ENCODE peak calls at places on chromosome 13, in five cellular contexts. Y is ovary, S is A549, F is mammary epithelial cell, N is HCT116. O is an unnamed sample.

GRCh38 chr13:27370305-27370853 is 54.0 kb upstream of the GTF3A start:
- DNase-seq in Y (no peak), S (no peak), F (no peak), N (no peak), O (no peak)

GRCh38 chr13:51266642-51267041 is 44.4 kb downstream of the FAM124A start:
- DNase-seq in Y (no peak), S (no peak), F (no peak), N (no peak), O (no peak)

GRCh38 chr13:99357149-99357596 is 50.0 kb upstream of the GPR183 start:
- DNase-seq in Y (no peak), S (no peak), F (no peak), N (no peak), O (no peak)

GRCh38 chr13:89951341-89951740 is 1396.1 kb upstream of the MIR17HG start:
- DNase-seq in Y (no peak), S (no peak), F (no peak), N (no peak), O (no peak)

GRCh38 chr13:60765700-60766411 is 368.8 kb downstream of the TDRD3 start:
- DNase-seq in Y (no peak), S (no peak), F (no peak), N (no peak), O (no peak)

GRCh38 chr13:61414136-61414535 is 1.5 kb downstream of the PCDH20 start:
- DNase-seq in Y (no peak), S (no peak), F (no peak), N (no peak), O (no peak)

GRCh38 chr13:73059460-73060250 is 850 bp downstream of the KLF5 start:
- DNase-seq in Y (peak; percentile 58), S (no peak), F (peak; percentile 55), N (no peak), O (no peak)

GRCh38 chr13:111460548-111461444 is 140.4 kb downstream of the TEX29 start:
- DNase-seq in Y (peak; percentile 25), S (peak; percentile 6), F (peak; percentile 19), N (peak; percentile 32), O (peak; percentile 15)

GRCh38 chr13:76937416-76937815 is 10.9 kb upstream of the ACOD1 start:
- DNase-seq in Y (no peak), S (peak; percentile 3), F (peak; percentile 93), N (peak; percentile 3), O (peak; percentile 94)

GRCh38 chr13:55538424-55538823 is 1602.3 kb upstream of the PRR20A start:
- DNase-seq in Y (no peak), S (no peak), F (no peak), N (no peak), O (no peak)

GRCh38 chr13:61664821-61665705 is 249.4 kb upstream of the PCDH20 start:
- DNase-seq in Y (no peak), S (no peak), F (no peak), N (peak; percentile 10), O (no peak)

GRCh38 chr13:102642475-102642874 is 45.7 kb downstream of the TPP2 start:
- DNase-seq in Y (no peak), S (no peak), F (no peak), N (no peak), O (no peak)

GRCh38 chr13:27276188-27276587 is 5.6 kb downstream of the RASL11A start:
- DNase-seq in Y (no peak), S (no peak), F (no peak), N (no peak), O (no peak)

GRCh38 chr13:110882228-110882627 is 32.6 kb downstream of the ANKRD10 start:
- DNase-seq in Y (no peak), S (no peak), F (no peak), N (no peak), O (no peak)

GRCh38 chr13:91714726-91715334 is 316.4 kb downstream of the GPC5 start:
- DNase-seq in Y (no peak), S (no peak), F (no peak), N (no peak), O (no peak)

GRCh38 chr13:43057653-43058317 is 34.4 kb downstream of the DNAJC15 start:
- DNase-seq in Y (no peak), S (no peak), F (no peak), N (peak; percentile 68), O (peak; percentile 9)

GRCh38 chr13:100139822-100140221 is 50.9 kb downstream of the PCCA start:
- DNase-seq in Y (no peak), S (no peak), F (peak; percentile 4), N (no peak), O (peak; percentile 11)

GRCh38 chr13:52162279-52163101 is 3.1 kb upstream of the NEK3 start:
- DNase-seq in Y (no peak), S (no peak), F (peak; percentile 49), N (peak; percentile 35), O (no peak)

GRCh38 chr13:51230473-51231105 is 8.4 kb downstream of the FAM124A start:
- DNase-seq in Y (peak; percentile 51), S (no peak), F (no peak), N (no peak), O (no peak)

GRCh38 chr13:69903081-69903480 is 204.5 kb upstream of the ATXN8OS start:
- DNase-seq in Y (no peak), S (no peak), F (no peak), N (no peak), O (no peak)

GRCh38 chr13:46530084-46530935 is 22.7 kb upstream of the LRCH1 start:
- DNase-seq in Y (no peak), S (no peak), F (peak; percentile 20), N (no peak), O (no peak)

GRCh38 chr13:112985803-112986408 is 16.9 kb downstream of the MCF2L start:
- DNase-seq in Y (no peak), S (no peak), F (no peak), N (no peak), O (no peak)
- H3K4me3 ChIP-seq in Y (no peak overlapping the region), S (no peak overlapping the region), F (no peak overlapping the region), N (no peak overlapping the region), O (no peak overlapping the region)

GRCh38 chr13:44651209-44651608 is 75.1 kb upstream of the TSC22D1 start:
- DNase-seq in Y (no peak), S (no peak), F (no peak), N (no peak), O (no peak)

GRCh38 chr13:44649118-44649455 is 73.0 kb upstream of the TSC22D1 start:
- DNase-seq in Y (no peak), S (no peak), F (no peak), N (no peak), O (no peak)

GRCh38 chr13:44646044-44646443 is 69.9 kb upstream of the TSC22D1 start:
- DNase-seq in Y (no peak), S (no peak), F (no peak), N (no peak), O (no peak)

GRCh38 chr13:44649834-44650233 is 73.7 kb upstream of the TSC22D1 start:
- DNase-seq in Y (no peak), S (no peak), F (no peak), N (no peak), O (no peak)

GRCh38 chr13:44648392-44649117 is 72.4 kb upstream of the TSC22D1 start:
- DNase-seq in Y (no peak), S (peak; percentile 6), F (peak; percentile 37), N (peak; percentile 21), O (no peak)
- TF ChIP-seq CTCF in Y (no peak), S (peak; percentile 14), F (peak; percentile 30), N (peak; percentile 46), O (peak; percentile 36)

GRCh38 chr13:20127563-20128458 is 33.0 kb downstream of the GJA3 start:
- DNase-seq in Y (peak; percentile 70), S (peak; percentile 21), F (peak; percentile 18), N (no peak), O (no peak)

GRCh38 chr13:20130652-20131051 is 30.2 kb downstream of the GJA3 start:
- DNase-seq in Y (no peak), S (no peak), F (no peak), N (no peak), O (no peak)

GRCh38 chr13:20128459-20128927 is 32.4 kb downstream of the GJA3 start:
- DNase-seq in Y (peak; percentile 31), S (no peak), F (no peak), N (no peak), O (no peak)

GRCh38 chr13:20130012-20130411 is 30.8 kb downstream of the GJA3 start:
- DNase-seq in Y (no peak), S (no peak), F (no peak), N (no peak), O (no peak)

GRCh38 chr13:20129076-20129475 is 31.8 kb downstream of the GJA3 start:
- DNase-seq in Y (no peak), S (no peak), F (no peak), N (no peak), O (no peak)
- H3K4me3 ChIP-seq in Y (no peak overlapping the region), S (no peak overlapping the region), F (no peak overlapping the region), N (no peak overlapping the region), O (no peak overlapping the region)

GRCh38 chr13:94764576-94765321 is 52.4 kb upstream of the SOX21 start:
- DNase-seq in Y (no peak), S (no peak), F (no peak), N (no peak), O (no peak)

GRCh38 chr13:94758571-94758970 is 46.2 kb upstream of the SOX21 start:
- DNase-seq in Y (no peak), S (no peak), F (no peak), N (no peak), O (no peak)

GRCh38 chr13:94765814-94766213 is 53.5 kb upstream of the SOX21 start:
- DNase-seq in Y (no peak), S (no peak), F (no peak), N (no peak), O (no peak)

GRCh38 chr13:94759120-94759728 is 46.9 kb upstream of the SOX21 start:
- DNase-seq in Y (no peak), S (no peak), F (no peak), N (no peak), O (no peak)

GRCh38 chr13:94761407-94761806 is 49.1 kb upstream of the SOX21 start:
- DNase-seq in Y (no peak), S (no peak), F (no peak), N (no peak), O (no peak)
- TF ChIP-seq CTCF in Y (no peak), S (no peak), F (no peak), N (no peak), O (no peak)